ENCODE peak calls at places on chromosomes 3 and 15, in six cellular contexts. One of them, this sample, is unnamed.

GRCh38 chr3:129690963-129691362 is 84.5 kb upstream of the PLXND1 start:
- DNase-seq in CD8-positive, alpha-beta T cell: no peak
- DNase-seq in uterus: no peak
- DNase-seq in PC-3: no peak
- DNase-seq in gastrocnemius medialis: no peak
- DNase-seq in suprapubic skin: no peak
- DNase-seq in this sample: no peak

GRCh38 chr3:36867810-36868209 is 77.0 kb downstream of the TRANK1 start:
- DNase-seq in CD8-positive, alpha-beta T cell: no peak
- DNase-seq in uterus: no peak
- DNase-seq in PC-3: no peak
- DNase-seq in gastrocnemius medialis: no peak
- DNase-seq in suprapubic skin: no peak
- DNase-seq in this sample: no peak

GRCh38 chr15:90950676-90951075 is 4.0 kb upstream of the RCCD1 start:
- DNase-seq in CD8-positive, alpha-beta T cell: no peak
- DNase-seq in uterus: no peak
- DNase-seq in PC-3: no peak
- DNase-seq in gastrocnemius medialis: no peak
- DNase-seq in suprapubic skin: no peak
- DNase-seq in this sample: no peak

GRCh38 chr15:85934691-85935090 is 140.0 kb upstream of the KLHL25 start:
- DNase-seq in CD8-positive, alpha-beta T cell: no peak
- DNase-seq in uterus: no peak
- DNase-seq in PC-3: no peak
- DNase-seq in gastrocnemius medialis: no peak
- DNase-seq in suprapubic skin: no peak
- DNase-seq in this sample: no peak

GRCh38 chr15:92068121-92068520 is 214.6 kb downstream of the SLCO3A1 start:
- DNase-seq in CD8-positive, alpha-beta T cell: no peak
- DNase-seq in uterus: no peak
- DNase-seq in PC-3: no peak
- DNase-seq in gastrocnemius medialis: no peak
- DNase-seq in suprapubic skin: no peak
- DNase-seq in this sample: no peak

GRCh38 chr3:54625805-54626787 is 301.8 kb downstream of the LRTM1 start:
- DNase-seq in CD8-positive, alpha-beta T cell: no peak
- DNase-seq in uterus: no peak
- DNase-seq in PC-3: no peak
- DNase-seq in gastrocnemius medialis: no peak
- DNase-seq in suprapubic skin: no peak
- DNase-seq in this sample: no peak

GRCh38 chr3:23004971-23005370 is 198.2 kb upstream of the UBE2E2 start:
- DNase-seq in CD8-positive, alpha-beta T cell: no peak
- DNase-seq in uterus: no peak
- DNase-seq in PC-3: peak; percentile 95
- DNase-seq in gastrocnemius medialis: no peak
- DNase-seq in suprapubic skin: no peak
- DNase-seq in this sample: no peak

GRCh38 chr15:43258781-43259180 is 7.9 kb downstream of the TGM5 start:
- DNase-seq in CD8-positive, alpha-beta T cell: no peak
- DNase-seq in uterus: no peak
- DNase-seq in PC-3: no peak
- DNase-seq in gastrocnemius medialis: no peak
- DNase-seq in suprapubic skin: no peak
- DNase-seq in this sample: no peak

GRCh38 chr3:45084820-45085816 is 59.0 kb downstream of the CLEC3B start:
- DNase-seq in CD8-positive, alpha-beta T cell: no peak
- DNase-seq in uterus: no peak
- DNase-seq in PC-3: peak; percentile 70
- DNase-seq in gastrocnemius medialis: no peak
- DNase-seq in suprapubic skin: no peak
- DNase-seq in this sample: no peak

GRCh38 chr3:14948609-14949038 is 1.2 kb downstream of the NR2C2 start:
- DNase-seq in CD8-positive, alpha-beta T cell: no peak
- DNase-seq in uterus: no peak
- DNase-seq in PC-3: no peak
- DNase-seq in gastrocnemius medialis: no peak
- DNase-seq in suprapubic skin: no peak
- DNase-seq in this sample: no peak

GRCh38 chr3:13279532-13279910 is 140.6 kb downstream of the NUP210 start:
- DNase-seq in CD8-positive, alpha-beta T cell: no peak
- DNase-seq in uterus: no peak
- DNase-seq in PC-3: no peak
- DNase-seq in gastrocnemius medialis: no peak
- DNase-seq in suprapubic skin: no peak
- DNase-seq in this sample: no peak

GRCh38 chr3:64680334-64680733 is 7.5 kb downstream of the ADAMTS9 start:
- DNase-seq in CD8-positive, alpha-beta T cell: no peak
- DNase-seq in uterus: no peak
- DNase-seq in PC-3: no peak
- DNase-seq in gastrocnemius medialis: no peak
- DNase-seq in suprapubic skin: no peak
- DNase-seq in this sample: no peak

GRCh38 chr15:43274136-43274535 is 7.4 kb upstream of the TGM5 start:
- DNase-seq in CD8-positive, alpha-beta T cell: no peak
- DNase-seq in uterus: no peak
- DNase-seq in PC-3: peak; percentile 83
- DNase-seq in gastrocnemius medialis: peak; percentile 97
- DNase-seq in suprapubic skin: no peak
- DNase-seq in this sample: no peak

GRCh38 chr3:34725774-34726173 is 913.6 kb upstream of the ARPP21 start:
- DNase-seq in CD8-positive, alpha-beta T cell: no peak
- DNase-seq in uterus: no peak
- DNase-seq in PC-3: no peak
- DNase-seq in gastrocnemius medialis: no peak
- DNase-seq in suprapubic skin: no peak
- DNase-seq in this sample: no peak

GRCh38 chr3:45054196-45054857 is 28.2 kb downstream of the CLEC3B start:
- DNase-seq in CD8-positive, alpha-beta T cell: no peak
- DNase-seq in uterus: no peak
- DNase-seq in PC-3: peak; percentile 56
- DNase-seq in gastrocnemius medialis: no peak
- DNase-seq in suprapubic skin: no peak
- DNase-seq in this sample: no peak

GRCh38 chr3:15933439-15934144 is 135.8 kb upstream of the ANKRD28 start:
- DNase-seq in CD8-positive, alpha-beta T cell: no peak
- DNase-seq in uterus: no peak
- DNase-seq in PC-3: no peak
- DNase-seq in gastrocnemius medialis: no peak
- DNase-seq in suprapubic skin: no peak
- DNase-seq in this sample: no peak

GRCh38 chr3:185822221-185822956 is 2.5 kb downstream of the IGF2BP2 start:
- DNase-seq in CD8-positive, alpha-beta T cell: no peak
- DNase-seq in uterus: no peak
- DNase-seq in PC-3: peak; percentile 89
- DNase-seq in gastrocnemius medialis: no peak
- DNase-seq in suprapubic skin: no peak
- DNase-seq in this sample: no peak

GRCh38 chr3:178193846-178194245 is 342.4 kb upstream of the KCNMB2 start:
- DNase-seq in CD8-positive, alpha-beta T cell: no peak
- DNase-seq in uterus: no peak
- DNase-seq in PC-3: peak; percentile 48
- DNase-seq in gastrocnemius medialis: no peak
- DNase-seq in suprapubic skin: no peak
- DNase-seq in this sample: no peak

GRCh38 chr15:70833897-70834765 is 19.8 kb downstream of the LARP6 start:
- DNase-seq in CD8-positive, alpha-beta T cell: no peak
- DNase-seq in uterus: no peak
- DNase-seq in PC-3: peak; percentile 91
- DNase-seq in gastrocnemius medialis: no peak
- DNase-seq in suprapubic skin: no peak
- DNase-seq in this sample: no peak

GRCh38 chr15:59688383-59688887 is 685 bp downstream of the BNIP2 start:
- DNase-seq in CD8-positive, alpha-beta T cell: peak; percentile 19
- DNase-seq in uterus: no peak
- DNase-seq in PC-3: peak; percentile 27
- DNase-seq in gastrocnemius medialis: no peak
- DNase-seq in suprapubic skin: no peak
- DNase-seq in this sample: no peak

GRCh38 chr15:99324082-99324620 is 72.9 kb downstream of the LRRC28 start:
- DNase-seq in CD8-positive, alpha-beta T cell: no peak
- DNase-seq in uterus: no peak
- DNase-seq in PC-3: peak; percentile 77
- DNase-seq in gastrocnemius medialis: peak; percentile 34
- DNase-seq in suprapubic skin: no peak
- DNase-seq in this sample: no peak

GRCh38 chr15:96343529-96344072 is 13.1 kb downstream of the NR2F2 start:
- DNase-seq in CD8-positive, alpha-beta T cell: no peak
- DNase-seq in uterus: no peak
- DNase-seq in PC-3: no peak
- DNase-seq in gastrocnemius medialis: no peak
- DNase-seq in suprapubic skin: no peak
- DNase-seq in this sample: no peak

GRCh38 chr3:155744091-155744625 is 713 bp downstream of the PLCH1 start:
- DNase-seq in CD8-positive, alpha-beta T cell: peak; percentile 34
- DNase-seq in uterus: peak; percentile 34
- DNase-seq in PC-3: peak; percentile 76
- DNase-seq in gastrocnemius medialis: no peak
- DNase-seq in suprapubic skin: no peak
- DNase-seq in this sample: peak; percentile 90

GRCh38 chr3:129424185-129424841 is 4.1 kb downstream of the EFCAB12 start:
- DNase-seq in CD8-positive, alpha-beta T cell: no peak
- DNase-seq in uterus: no peak
- DNase-seq in PC-3: peak; percentile 66
- DNase-seq in gastrocnemius medialis: no peak
- DNase-seq in suprapubic skin: no peak
- DNase-seq in this sample: no peak

GRCh38 chr15:73284073-73284472 is 84.7 kb downstream of the HCN4 start:
- DNase-seq in CD8-positive, alpha-beta T cell: no peak
- DNase-seq in uterus: no peak
- DNase-seq in PC-3: peak; percentile 55
- DNase-seq in gastrocnemius medialis: no peak
- DNase-seq in suprapubic skin: no peak
- DNase-seq in this sample: no peak

GRCh38 chr3:10968390-10968789 is 24.2 kb upstream of the SLC6A1 start:
- DNase-seq in CD8-positive, alpha-beta T cell: no peak
- DNase-seq in uterus: no peak
- DNase-seq in PC-3: no peak
- DNase-seq in gastrocnemius medialis: no peak
- DNase-seq in suprapubic skin: no peak
- DNase-seq in this sample: no peak

GRCh38 chr3:161163297-161163696 is 57.8 kb upstream of the NMD3 start:
- DNase-seq in CD8-positive, alpha-beta T cell: no peak
- DNase-seq in uterus: no peak
- DNase-seq in PC-3: peak; percentile 96
- DNase-seq in gastrocnemius medialis: no peak
- DNase-seq in suprapubic skin: no peak
- DNase-seq in this sample: no peak

GRCh38 chr15:40217166-40217785 is 21.6 kb upstream of the PAK6 start:
- DNase-seq in CD8-positive, alpha-beta T cell: peak; percentile 46
- DNase-seq in uterus: no peak
- DNase-seq in PC-3: peak; percentile 92
- DNase-seq in gastrocnemius medialis: no peak
- DNase-seq in suprapubic skin: no peak
- DNase-seq in this sample: no peak

GRCh38 chr15:91751611-91752010 is 101.9 kb upstream of the SLCO3A1 start:
- DNase-seq in CD8-positive, alpha-beta T cell: no peak
- DNase-seq in uterus: no peak
- DNase-seq in PC-3: no peak
- DNase-seq in gastrocnemius medialis: no peak
- DNase-seq in suprapubic skin: no peak
- DNase-seq in this sample: no peak

DNA sequence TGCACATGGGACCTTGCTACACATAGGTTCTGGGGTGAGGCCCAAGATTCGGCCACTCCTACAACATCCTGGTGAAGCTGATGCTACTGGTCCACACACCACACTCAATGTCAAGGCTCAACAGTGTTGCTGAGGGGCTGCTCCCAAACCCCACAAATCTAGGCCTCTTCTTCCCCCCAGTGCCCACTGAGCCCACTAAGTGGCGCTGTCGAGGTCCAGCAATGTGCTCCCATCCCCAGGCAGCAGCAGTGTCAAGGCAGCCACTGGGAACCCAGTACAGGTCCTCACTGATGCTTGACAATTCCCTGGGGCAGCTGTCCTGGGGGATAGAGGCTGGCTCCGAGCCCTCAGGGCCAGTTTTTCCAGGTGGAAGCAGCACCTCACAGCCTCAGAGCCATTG is 21.5 kb downstream of the SCN5A start:
- DNase-seq in CD8-positive, alpha-beta T cell: no peak
- DNase-seq in uterus: no peak
- DNase-seq in PC-3: peak; percentile 45
- DNase-seq in gastrocnemius medialis: no peak
- DNase-seq in suprapubic skin: no peak
- DNase-seq in this sample: no peak
- TF ChIP-seq CTCF in CD8-positive, alpha-beta T cell: no peak
- TF ChIP-seq CTCF in uterus: no peak
- TF ChIP-seq CTCF in PC-3: peak; percentile 69
- TF ChIP-seq CTCF in gastrocnemius medialis: no peak
- TF ChIP-seq CTCF in suprapubic skin: no peak
- TF ChIP-seq CTCF in this sample: no peak

GRCh38 chr3:46926039-46926438 is 48.5 kb downstream of the PTH1R start:
- DNase-seq in CD8-positive, alpha-beta T cell: no peak
- DNase-seq in uterus: peak; percentile 14
- DNase-seq in PC-3: no peak
- DNase-seq in gastrocnemius medialis: peak; percentile 61
- DNase-seq in suprapubic skin: peak; percentile 53
- DNase-seq in this sample: peak; percentile 87

GRCh38 chr3:46924921-46925584 is 47.5 kb downstream of the PTH1R start:
- DNase-seq in CD8-positive, alpha-beta T cell: no peak
- DNase-seq in uterus: no peak
- DNase-seq in PC-3: no peak
- DNase-seq in gastrocnemius medialis: no peak
- DNase-seq in suprapubic skin: peak; percentile 40
- DNase-seq in this sample: peak; percentile 28

GRCh38 chr3:46926447-46926846 is 48.9 kb downstream of the PTH1R start:
- DNase-seq in CD8-positive, alpha-beta T cell: no peak
- DNase-seq in uterus: peak; percentile 9
- DNase-seq in PC-3: no peak
- DNase-seq in gastrocnemius medialis: no peak
- DNase-seq in suprapubic skin: peak; percentile 30
- DNase-seq in this sample: no peak

GRCh38 chr3:46926871-46927717 is 49.5 kb downstream of the CCDC12 start:
- DNase-seq in CD8-positive, alpha-beta T cell: no peak
- DNase-seq in uterus: peak; percentile 6
- DNase-seq in PC-3: no peak
- DNase-seq in gastrocnemius medialis: no peak
- DNase-seq in suprapubic skin: peak; percentile 62
- DNase-seq in this sample: peak; percentile 81

GRCh38 chr3:46925585-46925934 is 48.0 kb downstream of the PTH1R start:
- DNase-seq in CD8-positive, alpha-beta T cell: no peak
- DNase-seq in uterus: no peak
- DNase-seq in PC-3: no peak
- DNase-seq in gastrocnemius medialis: peak; percentile 52
- DNase-seq in suprapubic skin: peak; percentile 35
- DNase-seq in this sample: no peak
- H3K36me3 ChIP-seq in CD8-positive, alpha-beta T cell: peaks cover 42% of the 10 kb centered on the region
- H3K36me3 ChIP-seq in uterus: no peaks in the 10 kb centered on the region
- H3K36me3 ChIP-seq in PC-3: peaks cover 66% of the 10 kb centered on the region
- H3K36me3 ChIP-seq in gastrocnemius medialis: no peaks in the 10 kb centered on the region
- H3K36me3 ChIP-seq in suprapubic skin: peaks cover 55% of the 10 kb centered on the region
- H3K36me3 ChIP-seq in this sample: peaks cover 58% of the 10 kb centered on the region

GRCh38 chr3:127825764-127826163 is 3.4 kb upstream of the MGLL start:
- DNase-seq in CD8-positive, alpha-beta T cell: no peak
- DNase-seq in uterus: no peak
- DNase-seq in PC-3: no peak
- DNase-seq in gastrocnemius medialis: no peak
- DNase-seq in suprapubic skin: no peak
- DNase-seq in this sample: no peak
- H3K27ac ChIP-seq in CD8-positive, alpha-beta T cell: no peak overlapping the region
- H3K27ac ChIP-seq in uterus: no peak overlapping the region
- H3K27ac ChIP-seq in PC-3: no peak overlapping the region
- H3K27ac ChIP-seq in gastrocnemius medialis: no peak overlapping the region
- H3K27ac ChIP-seq in suprapubic skin: no peak overlapping the region
- H3K27ac ChIP-seq in this sample: no peak overlapping the region

GRCh38 chr15:67032608-67033007 is 32.8 kb upstream of the SMAD3 start:
- DNase-seq in CD8-positive, alpha-beta T cell: no peak
- DNase-seq in uterus: no peak
- DNase-seq in PC-3: no peak
- DNase-seq in gastrocnemius medialis: no peak
- DNase-seq in suprapubic skin: no peak
- DNase-seq in this sample: no peak
- TF ChIP-seq CTCF in CD8-positive, alpha-beta T cell: no peak
- TF ChIP-seq CTCF in uterus: no peak
- TF ChIP-seq CTCF in PC-3: no peak
- TF ChIP-seq CTCF in gastrocnemius medialis: no peak
- TF ChIP-seq CTCF in suprapubic skin: no peak
- TF ChIP-seq CTCF in this sample: no peak

This sample was measured in left lung.